ENCODE peak calls at places on chromosome 20, in six cellular contexts. F is HFF-Myc; T is activated naive CD4-positive, alpha-beta T cell; V is aorta; I is foreskin fibroblast; C is Calu3. Y is an unnamed sample.

GRCh38 chr20:36507746-36508145 is 33.6 kb upstream of the MYL9 start:
- DNase-seq in T (no peak), V (no peak), C (no peak), F (no peak), I (no peak), Y (no peak)

GRCh38 chr20:25504366-25505135 is 80.8 kb downstream of the NINL start:
- DNase-seq in T (no peak), C (no peak), I (no peak), F (no peak), V (no peak), Y (no peak)

GRCh38 chr20:911882-912600 is 4.1 kb downstream of the ANGPT4 start:
- DNase-seq in C (peak; percentile 11), T (no peak), V (no peak), I (no peak), F (no peak), Y (no peak)

GRCh38 chr20:45300961-45301360 is 5.7 kb upstream of the RBPJL start:
- DNase-seq in I (peak; percentile 25), C (peak; percentile 79), V (no peak), F (no peak), T (no peak), Y (peak; percentile 61)

GRCh38 chr20:63497138-63497945 is 1.5 kb downstream of the EEF1A2 start:
- DNase-seq in T (no peak), F (no peak), C (no peak), V (no peak), I (no peak), Y (peak; percentile 17)

GRCh38 chr20:3172933-3173581 is at the start of gene LZTS3:
- DNase-seq in F (no peak), T (peak; percentile 78), C (peak; percentile 57), V (peak; percentile 82), I (peak; percentile 70), Y (peak; percentile 89)

GRCh38 chr20:22106308-22106938 is 401.0 kb downstream of the PAX1 start:
- DNase-seq in F (no peak), I (no peak), C (no peak), V (no peak), T (no peak), Y (peak; percentile 31)

GRCh38 chr20:10111144-10111771 is 76.5 kb downstream of the ANKEF1 start:
- DNase-seq in C (no peak), I (no peak), V (no peak), T (no peak), F (no peak), Y (no peak)

Y was measured in SJCRH30.